ENCODE peak calls at places on chromosomes 12 and 14, in eight cellular contexts. One of them, this sample, is unnamed.

GRCh38 chr12:106871477-106871876 is 84.2 kb upstream of the TMEM263 start:
- DNase-seq in neural progenitor cell: peak
- DNase-seq in GM12865: no peak
- DNase-seq in tibial artery: no peak
- DNase-seq in retinal pigment epithelial cell: no peak
- DNase-seq in coronary artery: no peak
- DNase-seq in adipocyte: no peak
- DNase-seq in fibroblast of the aortic adventitia: peak
- DNase-seq in this sample: peak

GRCh38 chr12:121202407-121203355 is 7.2 kb upstream of the P2RX4 start:
- DNase-seq in neural progenitor cell: no peak
- DNase-seq in adipocyte: no peak
- DNase-seq in retinal pigment epithelial cell: no peak
- DNase-seq in tibial artery: no peak
- DNase-seq in coronary artery: no peak
- DNase-seq in GM12865: no peak
- DNase-seq in fibroblast of the aortic adventitia: no peak
- DNase-seq in this sample: no peak

GRCh38 chr14:23209651-23210423 is 26.4 kb upstream of the SLC7A8 start:
- DNase-seq in tibial artery: no peak
- DNase-seq in adipocyte: peak
- DNase-seq in fibroblast of the aortic adventitia: no peak
- DNase-seq in coronary artery: no peak
- DNase-seq in neural progenitor cell: no peak
- DNase-seq in GM12865: no peak
- DNase-seq in retinal pigment epithelial cell: no peak
- DNase-seq in this sample: peak

GRCh38 chr12:121455766-121456420 is 56.0 kb downstream of the RNF34 start:
- DNase-seq in GM12865: no peak
- DNase-seq in coronary artery: no peak
- DNase-seq in adipocyte: no peak
- DNase-seq in tibial artery: no peak
- DNase-seq in retinal pigment epithelial cell: no peak
- DNase-seq in neural progenitor cell: no peak
- DNase-seq in fibroblast of the aortic adventitia: no peak
- DNase-seq in this sample: no peak

GRCh38 chr12:48000878-48001321 is 3.4 kb downstream of the COL2A1 start:
- DNase-seq in GM12865: no peak
- DNase-seq in tibial artery: no peak
- DNase-seq in fibroblast of the aortic adventitia: peak
- DNase-seq in neural progenitor cell: peak
- DNase-seq in adipocyte: peak
- DNase-seq in retinal pigment epithelial cell: peak
- DNase-seq in coronary artery: no peak
- DNase-seq in this sample: peak

GRCh38 chr12:113136128-113136989 is 798 bp upstream of the RASAL1 start:
- DNase-seq in retinal pigment epithelial cell: no peak
- DNase-seq in neural progenitor cell: no peak
- DNase-seq in coronary artery: no peak
- DNase-seq in tibial artery: no peak
- DNase-seq in adipocyte: no peak
- DNase-seq in GM12865: no peak
- DNase-seq in fibroblast of the aortic adventitia: no peak
- DNase-seq in this sample: no peak

GRCh38 chr12:30761730-30762129 is 7.0 kb upstream of the CAPRIN2 start:
- DNase-seq in adipocyte: no peak
- DNase-seq in tibial artery: no peak
- DNase-seq in neural progenitor cell: no peak
- DNase-seq in coronary artery: no peak
- DNase-seq in retinal pigment epithelial cell: no peak
- DNase-seq in GM12865: no peak
- DNase-seq in fibroblast of the aortic adventitia: no peak
- DNase-seq in this sample: no peak

GRCh38 chr12:1936406-1937320 is 18.2 kb upstream of the CACNA2D4 start:
- DNase-seq in fibroblast of the aortic adventitia: peak
- DNase-seq in retinal pigment epithelial cell: peak
- DNase-seq in GM12865: no peak
- DNase-seq in adipocyte: peak
- DNase-seq in tibial artery: peak
- DNase-seq in neural progenitor cell: no peak
- DNase-seq in coronary artery: peak
- DNase-seq in this sample: peak

GRCh38 chr12:51666696-51667095 is 75.7 kb downstream of the SCN8A start:
- DNase-seq in adipocyte: peak
- DNase-seq in coronary artery: no peak
- DNase-seq in GM12865: no peak
- DNase-seq in retinal pigment epithelial cell: no peak
- DNase-seq in fibroblast of the aortic adventitia: peak
- DNase-seq in tibial artery: no peak
- DNase-seq in neural progenitor cell: peak
- DNase-seq in this sample: peak

GRCh38 chr12:93979189-93979588 is 169.2 kb upstream of the PLXNC1 start:
- DNase-seq in GM12865: peak
- DNase-seq in tibial artery: no peak
- DNase-seq in retinal pigment epithelial cell: peak
- DNase-seq in neural progenitor cell: no peak
- DNase-seq in adipocyte: peak
- DNase-seq in coronary artery: no peak
- DNase-seq in fibroblast of the aortic adventitia: peak
- DNase-seq in this sample: peak

GRCh38 chr12:69476276-69477017 is 6.3 kb downstream of the FRS2 start:
- DNase-seq in adipocyte: no peak
- DNase-seq in neural progenitor cell: no peak
- DNase-seq in retinal pigment epithelial cell: no peak
- DNase-seq in GM12865: no peak
- DNase-seq in coronary artery: no peak
- DNase-seq in fibroblast of the aortic adventitia: peak
- DNase-seq in tibial artery: no peak
- DNase-seq in this sample: peak

GRCh38 chr12:128819293-128820144 is 4.2 kb downstream of the SLC15A4 start:
- DNase-seq in tibial artery: no peak
- DNase-seq in coronary artery: no peak
- DNase-seq in GM12865: no peak
- DNase-seq in neural progenitor cell: peak
- DNase-seq in fibroblast of the aortic adventitia: no peak
- DNase-seq in adipocyte: no peak
- DNase-seq in retinal pigment epithelial cell: no peak
- DNase-seq in this sample: no peak

GRCh38 chr12:53049582-53050318 is at the start of gene TNS2:
- DNase-seq in adipocyte: peak
- DNase-seq in neural progenitor cell: peak
- DNase-seq in fibroblast of the aortic adventitia: peak
- DNase-seq in GM12865: no peak
- DNase-seq in retinal pigment epithelial cell: no peak
- DNase-seq in tibial artery: peak
- DNase-seq in coronary artery: peak
- DNase-seq in this sample: peak

GRCh38 chr14:30005114-30005698 is 77.6 kb upstream of the PRKD1 start:
- DNase-seq in coronary artery: no peak
- DNase-seq in adipocyte: peak
- DNase-seq in tibial artery: no peak
- DNase-seq in neural progenitor cell: peak
- DNase-seq in GM12865: no peak
- DNase-seq in retinal pigment epithelial cell: peak
- DNase-seq in fibroblast of the aortic adventitia: peak
- DNase-seq in this sample: peak

DNA sequence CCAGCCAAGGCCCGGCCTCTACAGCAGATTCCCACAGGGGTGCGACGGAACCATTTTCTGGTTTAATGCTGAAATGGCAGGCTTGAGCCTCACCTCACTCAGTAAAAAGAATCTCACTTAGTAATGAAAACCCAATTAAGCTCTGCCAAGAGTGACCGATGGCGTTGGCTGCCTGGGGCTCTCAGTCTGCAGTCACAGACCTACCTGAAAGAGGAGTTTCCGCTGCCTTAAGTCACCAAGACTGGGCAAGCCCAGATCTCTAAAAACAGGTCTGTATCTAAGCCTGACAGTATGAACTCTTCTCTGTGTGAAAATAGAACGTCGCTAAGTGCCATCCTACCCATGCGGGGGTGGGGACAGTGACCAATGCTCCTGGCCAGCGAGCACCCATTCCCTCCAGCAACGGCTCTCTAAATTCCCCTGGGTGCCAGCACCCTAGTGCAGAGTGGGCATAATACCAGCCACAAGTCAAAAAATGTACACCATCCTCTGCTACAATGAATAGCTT is 107.3 kb downstream of the FOXN3 start:
- DNase-seq in tibial artery: no peak
- DNase-seq in neural progenitor cell: no peak
- DNase-seq in adipocyte: no peak
- DNase-seq in GM12865: peak
- DNase-seq in fibroblast of the aortic adventitia: no peak
- DNase-seq in retinal pigment epithelial cell: no peak
- DNase-seq in coronary artery: no peak
- DNase-seq in this sample: no peak
- H3K4me3 ChIP-seq in tibial artery: no peak
- H3K4me3 ChIP-seq in neural progenitor cell: no peak
- H3K4me3 ChIP-seq in adipocyte: no peak
- H3K4me3 ChIP-seq in GM12865: peak
- H3K4me3 ChIP-seq in fibroblast of the aortic adventitia: no peak
- H3K4me3 ChIP-seq in retinal pigment epithelial cell: no peak
- H3K4me3 ChIP-seq in coronary artery: no peak
- H3K4me3 ChIP-seq in this sample: no peak

DNA sequence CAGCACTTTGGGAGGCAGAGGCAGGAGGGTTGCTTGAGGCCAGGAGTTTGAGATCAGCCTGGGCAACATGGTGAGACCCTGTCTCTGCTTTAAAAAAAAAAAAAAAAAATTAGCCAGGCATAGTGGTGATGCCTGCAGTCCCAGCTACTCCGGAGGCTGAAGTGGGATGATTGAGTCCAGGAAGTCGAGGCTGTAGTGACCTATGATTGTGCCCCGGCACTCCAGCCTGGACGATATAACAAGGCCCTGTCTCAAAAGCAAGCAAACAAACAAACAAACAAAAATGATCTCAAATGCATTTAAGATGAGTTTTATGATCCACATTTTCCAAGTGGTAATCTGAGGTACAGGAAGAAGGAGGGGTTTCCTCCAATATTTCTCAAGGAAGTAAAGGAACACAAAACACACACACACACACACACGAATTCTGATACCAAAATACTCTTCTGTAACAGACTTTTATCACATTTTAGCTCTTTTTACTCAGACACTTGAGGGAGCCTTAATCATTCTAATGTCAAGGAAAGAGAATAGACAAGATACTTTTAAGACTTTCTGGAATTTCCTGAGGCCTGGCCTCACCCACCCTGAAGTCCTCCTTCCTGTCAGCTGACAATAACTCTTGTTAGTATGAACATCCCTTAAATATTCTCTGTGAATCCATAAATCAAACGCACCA is 44.4 kb upstream of the CERS5 start:
- DNase-seq in adipocyte: no peak
- DNase-seq in fibroblast of the aortic adventitia: peak
- DNase-seq in GM12865: no peak
- DNase-seq in tibial artery: no peak
- DNase-seq in neural progenitor cell: no peak
- DNase-seq in coronary artery: no peak
- DNase-seq in retinal pigment epithelial cell: no peak
- DNase-seq in this sample: peak
- H3K4me3 ChIP-seq in adipocyte: peak
- H3K4me3 ChIP-seq in fibroblast of the aortic adventitia: no peak
- H3K4me3 ChIP-seq in GM12865: no peak
- H3K4me3 ChIP-seq in tibial artery: no peak
- H3K4me3 ChIP-seq in neural progenitor cell: no peak
- H3K4me3 ChIP-seq in coronary artery: no peak
- H3K4me3 ChIP-seq in retinal pigment epithelial cell: no peak
- H3K4me3 ChIP-seq in this sample: no peak

GRCh38 chr14:100144996-100145646 is 14.3 kb downstream of the DEGS2 start:
- DNase-seq in tibial artery: no peak
- DNase-seq in fibroblast of the aortic adventitia: no peak
- DNase-seq in retinal pigment epithelial cell: no peak
- DNase-seq in adipocyte: no peak
- DNase-seq in neural progenitor cell: no peak
- DNase-seq in GM12865: no peak
- DNase-seq in coronary artery: no peak
- DNase-seq in this sample: no peak

GRCh38 chr14:100147181-100147631 is 12.2 kb downstream of the DEGS2 start:
- DNase-seq in GM12865: peak
- DNase-seq in neural progenitor cell: no peak
- DNase-seq in tibial artery: no peak
- DNase-seq in adipocyte: no peak
- DNase-seq in retinal pigment epithelial cell: no peak
- DNase-seq in fibroblast of the aortic adventitia: no peak
- DNase-seq in coronary artery: no peak
- DNase-seq in this sample: no peak

GRCh38 chr14:100147691-100148464 is 11.6 kb downstream of the DEGS2 start:
- DNase-seq in retinal pigment epithelial cell: no peak
- DNase-seq in adipocyte: no peak
- DNase-seq in neural progenitor cell: no peak
- DNase-seq in GM12865: no peak
- DNase-seq in coronary artery: no peak
- DNase-seq in tibial artery: no peak
- DNase-seq in fibroblast of the aortic adventitia: no peak
- DNase-seq in this sample: no peak

GRCh38 chr14:100145682-100146464 is 13.6 kb downstream of the DEGS2 start:
- DNase-seq in retinal pigment epithelial cell: no peak
- DNase-seq in neural progenitor cell: no peak
- DNase-seq in fibroblast of the aortic adventitia: no peak
- DNase-seq in adipocyte: no peak
- DNase-seq in coronary artery: no peak
- DNase-seq in GM12865: no peak
- DNase-seq in tibial artery: no peak
- DNase-seq in this sample: no peak

GRCh38 chr14:100146548-100147091 is 12.8 kb downstream of the DEGS2 start:
- DNase-seq in adipocyte: no peak
- DNase-seq in fibroblast of the aortic adventitia: no peak
- DNase-seq in GM12865: no peak
- DNase-seq in retinal pigment epithelial cell: no peak
- DNase-seq in neural progenitor cell: no peak
- DNase-seq in coronary artery: no peak
- DNase-seq in tibial artery: no peak
- DNase-seq in this sample: no peak
- H3K4me3 ChIP-seq in adipocyte: no peak
- H3K4me3 ChIP-seq in fibroblast of the aortic adventitia: no peak
- H3K4me3 ChIP-seq in GM12865: no peak
- H3K4me3 ChIP-seq in retinal pigment epithelial cell: no peak
- H3K4me3 ChIP-seq in neural progenitor cell: no peak
- H3K4me3 ChIP-seq in coronary artery: no peak
- H3K4me3 ChIP-seq in tibial artery: no peak
- H3K4me3 ChIP-seq in this sample: no peak

DNA sequence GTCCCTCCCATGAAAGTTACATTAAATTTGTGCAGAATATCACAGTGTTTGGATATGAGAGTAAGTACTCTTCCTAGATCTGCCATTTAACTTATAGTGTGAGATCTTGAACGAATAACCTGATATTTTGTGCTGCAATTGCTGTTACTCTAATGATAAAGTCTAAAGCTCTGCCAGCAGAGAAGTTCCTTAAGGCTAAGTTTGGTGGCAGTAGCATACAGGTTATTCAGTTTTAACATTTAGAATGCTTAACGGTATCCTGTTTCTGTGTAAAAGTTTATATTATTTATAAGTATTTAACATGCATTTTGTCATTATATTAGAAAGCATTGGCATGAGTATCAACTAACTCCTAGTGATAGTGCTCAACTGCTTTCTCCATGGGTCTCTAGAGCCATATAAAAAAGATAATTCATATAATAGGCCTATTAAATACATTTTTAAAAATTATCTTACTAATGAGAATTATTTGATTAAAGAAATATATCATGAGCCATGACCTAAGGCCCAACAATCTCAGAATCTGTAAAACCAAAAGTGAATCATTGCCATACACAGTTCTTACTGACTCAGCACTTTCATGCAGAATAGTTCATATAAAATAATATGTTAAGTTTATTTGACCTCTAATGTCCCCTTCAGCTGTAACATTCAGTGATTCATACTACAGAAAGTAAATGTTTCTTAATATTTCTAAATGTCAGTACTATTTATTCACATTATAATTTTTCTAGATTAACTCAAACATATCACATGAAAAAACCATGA is 1058.6 kb downstream of the TRHDE start:
- DNase-seq in GM12865: no peak
- DNase-seq in tibial artery: no peak
- DNase-seq in adipocyte: no peak
- DNase-seq in retinal pigment epithelial cell: no peak
- DNase-seq in fibroblast of the aortic adventitia: no peak
- DNase-seq in coronary artery: no peak
- DNase-seq in neural progenitor cell: no peak
- DNase-seq in this sample: no peak
- H3K4me3 ChIP-seq in GM12865: no peak
- H3K4me3 ChIP-seq in tibial artery: no peak
- H3K4me3 ChIP-seq in adipocyte: no peak
- H3K4me3 ChIP-seq in retinal pigment epithelial cell: no peak
- H3K4me3 ChIP-seq in fibroblast of the aortic adventitia: no peak
- H3K4me3 ChIP-seq in coronary artery: no peak
- H3K4me3 ChIP-seq in neural progenitor cell: no peak
- H3K4me3 ChIP-seq in this sample: no peak

This sample was measured in fibroblast of mammary gland.